ENCODE peak calls at places on chromosomes 5 and 9, in four cellular contexts. One of them, this sample, is unnamed.

GRCh38 chr9:209143-209758 is 5.4 kb upstream of the DOCK8 start:
- DNase-seq in AG10803: no peak
- DNase-seq in bronchial epithelial cell: no peak
- DNase-seq in GM12865: no peak
- DNase-seq in this sample: no peak

GRCh38 chr5:80540691-80541090 is 29.4 kb downstream of the ANKRD34B start:
- DNase-seq in AG10803: peak; percentile 9
- DNase-seq in bronchial epithelial cell: no peak
- DNase-seq in GM12865: no peak
- DNase-seq in this sample: no peak

GRCh38 chr5:177427919-177428573 is 1.6 kb downstream of the GRK6 start:
- DNase-seq in AG10803: no peak
- DNase-seq in bronchial epithelial cell: no peak
- DNase-seq in GM12865: peak; percentile 57
- DNase-seq in this sample: peak; percentile 90

GRCh38 chr9:1978941-1979340 is 36.2 kb upstream of the SMARCA2 start:
- DNase-seq in AG10803: peak; percentile 96
- DNase-seq in bronchial epithelial cell: peak; percentile 82
- DNase-seq in GM12865: no peak
- DNase-seq in this sample: no peak

GRCh38 chr5:77630246-77631165 is 8.0 kb downstream of the OTP start:
- DNase-seq in AG10803: peak; percentile 12
- DNase-seq in bronchial epithelial cell: no peak
- DNase-seq in GM12865: peak; percentile 96
- DNase-seq in this sample: peak; percentile 87

GRCh38 chr9:127803507-127804352 is 1.0 kb downstream of the FPGS start:
- DNase-seq in AG10803: peak; percentile 58
- DNase-seq in bronchial epithelial cell: peak; percentile 90
- DNase-seq in GM12865: no peak
- DNase-seq in this sample: no peak

GRCh38 chr9:129135476-129135875 is 24.3 kb downstream of the PTPA start:
- DNase-seq in AG10803: no peak
- DNase-seq in bronchial epithelial cell: no peak
- DNase-seq in GM12865: no peak
- DNase-seq in this sample: no peak

GRCh38 chr5:59503223-59503622 is 390.3 kb downstream of the PDE4D start:
- DNase-seq in AG10803: no peak
- DNase-seq in bronchial epithelial cell: no peak
- DNase-seq in GM12865: no peak
- DNase-seq in this sample: no peak

GRCh38 chr9:114285166-114285867 is 37.6 kb upstream of the ORM1 start:
- DNase-seq in AG10803: peak; percentile 91
- DNase-seq in bronchial epithelial cell: peak; percentile 48
- DNase-seq in GM12865: no peak
- DNase-seq in this sample: peak; percentile 67

GRCh38 chr5:79109527-79110492 is 1.8 kb upstream of the BHMT start:
- DNase-seq in AG10803: no peak
- DNase-seq in bronchial epithelial cell: no peak
- DNase-seq in GM12865: peak; percentile 44
- DNase-seq in this sample: no peak

GRCh38 chr5:57327934-57328333 is 154.1 kb downstream of the GPBP1 start:
- DNase-seq in AG10803: no peak
- DNase-seq in bronchial epithelial cell: peak; percentile 99
- DNase-seq in GM12865: no peak
- DNase-seq in this sample: no peak

GRCh38 chr5:7770436-7770835 is 80.5 kb downstream of the CFAP90 start:
- DNase-seq in AG10803: no peak
- DNase-seq in bronchial epithelial cell: no peak
- DNase-seq in GM12865: no peak
- DNase-seq in this sample: no peak

GRCh38 chr9:134960701-134961181 is 43.0 kb upstream of the FCN1 start:
- DNase-seq in AG10803: no peak
- DNase-seq in bronchial epithelial cell: no peak
- DNase-seq in GM12865: no peak
- DNase-seq in this sample: peak; percentile 34

GRCh38 chr5:150624334-150625163 is 15.9 kb upstream of the SYNPO start:
- DNase-seq in AG10803: no peak
- DNase-seq in bronchial epithelial cell: no peak
- DNase-seq in GM12865: peak; percentile 52
- DNase-seq in this sample: no peak

GRCh38 chr5:157870837-157871834 is 12.2 kb upstream of the CLINT1 start:
- DNase-seq in AG10803: peak; percentile 77
- DNase-seq in bronchial epithelial cell: peak; percentile 94
- DNase-seq in GM12865: peak; percentile 20
- DNase-seq in this sample: no peak

GRCh38 chr5:154523704-154524103 is 45.7 kb upstream of the HAND1 start:
- DNase-seq in AG10803: no peak
- DNase-seq in bronchial epithelial cell: peak; percentile 73
- DNase-seq in GM12865: no peak
- DNase-seq in this sample: no peak

GRCh38 chr9:5110867-5111681 is 74.4 kb downstream of the INSL6 start:
- DNase-seq in AG10803: no peak
- DNase-seq in bronchial epithelial cell: no peak
- DNase-seq in GM12865: no peak
- DNase-seq in this sample: peak; percentile 69

GRCh38 chr9:133275105-133276000 is at the start of gene ABO:
- DNase-seq in AG10803: no peak
- DNase-seq in bronchial epithelial cell: no peak
- DNase-seq in GM12865: no peak
- DNase-seq in this sample: no peak

GRCh38 chr9:133277467-133277866 is 2.5 kb upstream of the ABO start:
- DNase-seq in AG10803: no peak
- DNase-seq in bronchial epithelial cell: no peak
- DNase-seq in GM12865: no peak
- DNase-seq in this sample: no peak

GRCh38 chr9:133274236-133275104 is 531 bp downstream of the ABO start:
- DNase-seq in AG10803: no peak
- DNase-seq in bronchial epithelial cell: no peak
- DNase-seq in GM12865: no peak
- DNase-seq in this sample: no peak

GRCh38 chr9:133276923-133277322 is 1.9 kb upstream of the ABO start:
- DNase-seq in AG10803: no peak
- DNase-seq in bronchial epithelial cell: no peak
- DNase-seq in GM12865: no peak
- DNase-seq in this sample: no peak

DNA sequence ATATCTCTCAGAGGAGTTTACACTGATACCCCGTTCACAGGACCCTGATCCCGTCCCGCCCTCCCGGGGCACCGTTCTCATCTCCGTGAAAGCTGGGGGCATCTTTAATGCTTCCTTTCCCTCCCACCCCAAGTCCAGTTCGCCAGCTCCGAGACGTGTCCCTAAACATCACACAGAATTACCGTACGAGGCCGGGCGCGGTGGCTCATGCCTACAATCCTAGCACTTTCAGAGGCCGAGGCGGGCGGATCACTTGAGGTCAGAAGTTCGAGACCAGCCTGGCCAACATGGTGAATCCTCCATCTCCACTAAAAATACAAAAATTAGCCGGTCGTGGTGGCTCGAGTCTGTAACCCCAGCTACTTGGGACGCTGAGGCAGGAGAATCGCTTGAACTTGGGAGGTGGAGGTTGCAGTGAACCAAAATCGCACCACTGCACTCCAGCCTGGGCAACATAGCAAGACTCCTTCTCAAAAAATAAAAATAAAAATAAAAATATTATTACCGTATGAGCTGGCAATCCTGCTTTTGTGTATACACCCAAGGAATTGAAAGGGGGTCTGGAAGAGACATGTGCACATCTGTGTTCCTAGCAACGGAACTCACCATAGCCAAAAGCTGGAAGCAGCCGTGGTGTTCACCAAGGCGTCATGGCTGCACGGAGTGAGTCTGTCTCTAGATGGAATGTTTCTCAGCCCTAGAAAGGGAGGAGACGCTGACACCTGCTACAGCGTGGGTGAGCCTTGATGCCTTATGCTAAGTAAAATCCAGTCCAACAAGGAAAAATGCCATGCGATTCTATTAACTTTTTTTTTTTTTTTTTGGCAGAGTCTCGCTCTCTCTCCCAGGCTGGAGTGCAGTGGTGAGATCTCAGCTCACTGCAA is 1.2 kb upstream of the ABO start:
- DNase-seq in AG10803: no peak
- DNase-seq in bronchial epithelial cell: no peak
- DNase-seq in GM12865: no peak
- DNase-seq in this sample: no peak
- H3K4me3 ChIP-seq in AG10803: no peak overlapping the region
- H3K4me3 ChIP-seq in bronchial epithelial cell: no peak overlapping the region
- H3K4me3 ChIP-seq in GM12865: no peak overlapping the region
- H3K4me3 ChIP-seq in this sample: no peak overlapping the region

GRCh38 chr5:110735545-110735944 is 3.3 kb upstream of the SLC25A46 start:
- DNase-seq in AG10803: peak; percentile 8
- DNase-seq in bronchial epithelial cell: no peak
- DNase-seq in GM12865: no peak
- DNase-seq in this sample: no peak

GRCh38 chr5:110734101-110734500 is 4.7 kb upstream of the SLC25A46 start:
- DNase-seq in AG10803: no peak
- DNase-seq in bronchial epithelial cell: no peak
- DNase-seq in GM12865: no peak
- DNase-seq in this sample: no peak

GRCh38 chr5:110738812-110739651 is at the start of gene SLC25A46:
- DNase-seq in AG10803: peak; percentile 84
- DNase-seq in bronchial epithelial cell: peak; percentile 82
- DNase-seq in GM12865: peak; percentile 94
- DNase-seq in this sample: peak; percentile 95

GRCh38 chr5:110738503-110738811 is 350 bp upstream of the SLC25A46 start:
- DNase-seq in AG10803: no peak
- DNase-seq in bronchial epithelial cell: no peak
- DNase-seq in GM12865: no peak
- DNase-seq in this sample: peak; percentile 86

DNA sequence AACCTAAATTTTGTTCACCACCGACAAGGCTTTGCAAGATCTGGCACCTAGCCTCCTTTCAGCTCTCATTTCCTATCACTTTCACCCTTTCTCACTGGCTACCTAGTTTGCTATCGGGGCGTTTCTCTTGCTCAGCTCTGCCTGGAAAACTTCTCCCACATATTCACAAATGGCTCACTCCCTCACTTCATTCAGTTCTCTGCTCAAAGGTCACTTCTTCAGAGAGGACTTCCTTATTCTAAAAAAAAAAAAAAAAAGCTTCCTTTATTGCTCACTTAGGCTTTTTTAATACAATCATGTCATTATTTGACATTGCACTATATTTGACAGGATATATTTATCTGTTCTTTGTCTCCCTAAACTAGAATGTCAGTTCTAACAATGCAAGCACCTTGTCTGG is 2.0 kb upstream of the SLC25A46 start:
- DNase-seq in AG10803: no peak
- DNase-seq in bronchial epithelial cell: no peak
- DNase-seq in GM12865: no peak
- DNase-seq in this sample: no peak
- H3K4me3 ChIP-seq in AG10803: no peak overlapping the region
- H3K4me3 ChIP-seq in bronchial epithelial cell: no peak overlapping the region
- H3K4me3 ChIP-seq in GM12865: no peak overlapping the region
- H3K4me3 ChIP-seq in this sample: no peak overlapping the region

GRCh38 chr9:124940521-124940893 is 376 bp downstream of the GOLGA1 start:
- DNase-seq in AG10803: no peak
- DNase-seq in bronchial epithelial cell: peak; percentile 30
- DNase-seq in GM12865: no peak
- DNase-seq in this sample: no peak
- H3K4me3 ChIP-seq in AG10803: peak overlapping the region; percentile 84
- H3K4me3 ChIP-seq in bronchial epithelial cell: peak overlapping the region; percentile 62
- H3K4me3 ChIP-seq in GM12865: peak overlapping the region; percentile 76
- H3K4me3 ChIP-seq in this sample: peak overlapping the region; percentile 83

GRCh38 chr5:37112383-37112991 is 136.7 kb downstream of the CPLANE1 start:
- DNase-seq in AG10803: no peak
- DNase-seq in bronchial epithelial cell: peak; percentile 14
- DNase-seq in GM12865: peak; percentile 53
- DNase-seq in this sample: no peak
- H3K4me3 ChIP-seq in AG10803: no peak overlapping the region
- H3K4me3 ChIP-seq in bronchial epithelial cell: no peak overlapping the region
- H3K4me3 ChIP-seq in GM12865: no peak overlapping the region
- H3K4me3 ChIP-seq in this sample: no peak overlapping the region